ENCODE peak calls at places on chromosomes 3 and 15, in nine cellular contexts. G, L, I, E, D, X, P, Y and R are unnamed samples.

GRCh38 chr15:88604381-88604951 is 16.7 kb upstream of the AEN start:
- DNase-seq in L (peak), G (no peak), E (no peak), I (no peak), X (peak), P (no peak), D (no peak), Y (no peak), R (peak)

GRCh38 chr3:61989681-61990080 is 383.7 kb downstream of the FEZF2 start:
- DNase-seq in P (no peak), X (no peak), D (no peak), E (no peak), Y (no peak), G (no peak), L (no peak), I (no peak), R (no peak)

GRCh38 chr3:172256101-172256687 is 192.1 kb downstream of the GHSR start:
- DNase-seq in D (no peak), E (no peak), L (no peak), X (no peak), G (no peak), Y (no peak), I (no peak), P (no peak), R (no peak)

GRCh38 chr15:100093211-100094126 is 248.3 kb downstream of the ADAMTS17 start:
- DNase-seq in E (no peak), X (no peak), P (no peak), D (no peak), L (no peak), I (no peak), G (no peak), Y (no peak), R (no peak)

GRCh38 chr3:7456376-7456775 is 595.5 kb downstream of the GRM7 start:
- DNase-seq in P (no peak), G (no peak), Y (peak), E (no peak), D (no peak), L (no peak), I (no peak), X (no peak), R (no peak)

GRCh38 chr15:64749999-64750657 is 25.3 kb downstream of the RBPMS2 start:
- DNase-seq in I (no peak), Y (peak), D (no peak), E (no peak), P (no peak), X (peak), L (no peak), G (no peak), R (peak)

GRCh38 chr3:150299221-150299620 is 108.9 kb upstream of the TSC22D2 start:
- DNase-seq in D (no peak), L (no peak), I (no peak), G (no peak), P (no peak), Y (no peak), E (no peak), X (no peak), R (no peak)

GRCh38 chr15:101514318-101514717 is 24.8 kb upstream of the PCSK6 start:
- DNase-seq in Y (no peak), I (no peak), G (no peak), D (no peak), P (no peak), E (no peak), L (no peak), X (no peak), R (no peak)

GRCh38 chr3:195524171-195524896 is 18.8 kb downstream of the PPP1R2 start:
- DNase-seq in P (no peak), I (peak), Y (no peak), E (no peak), D (no peak), G (no peak), X (no peak), L (no peak), R (no peak)

GRCh38 chr15:40105517-40106202 is 3.0 kb downstream of the BMF start:
- DNase-seq in P (no peak), I (no peak), D (no peak), E (no peak), L (no peak), X (no peak), Y (no peak), G (peak), R (no peak)

GRCh38 chr3:34106879-34107278 is 308.4 kb downstream of the PDCD6IP start:
- DNase-seq in I (no peak), G (no peak), L (no peak), D (no peak), Y (peak), E (peak), P (no peak), X (peak), R (no peak)

GRCh38 chr3:184761120-184761841 is 49.4 kb upstream of the MAGEF1 start:
- DNase-seq in G (no peak), I (no peak), Y (no peak), E (no peak), L (peak), X (no peak), D (no peak), P (no peak), R (no peak)

GRCh38 chr3:124636101-124636862 is 94.0 kb upstream of the UMPS start:
- DNase-seq in E (no peak), D (no peak), Y (no peak), P (no peak), L (no peak), X (no peak), G (no peak), I (no peak), R (no peak)

GRCh38 chr3:185734725-185735096 is 90.1 kb downstream of the IGF2BP2 start:
- DNase-seq in E (no peak), D (no peak), X (no peak), G (no peak), I (no peak), Y (no peak), P (no peak), L (no peak), R (no peak)

GRCh38 chr3:123446210-123446609 is 2.7 kb downstream of the ADCY5 start:
- DNase-seq in E (no peak), G (no peak), P (no peak), D (no peak), L (no peak), Y (no peak), I (no peak), X (no peak), R (no peak)

GRCh38 chr15:78103406-78104118 is 11.2 kb downstream of the SH2D7 start:
- DNase-seq in L (no peak), Y (peak), E (no peak), D (no peak), G (peak), I (peak), P (no peak), X (no peak), R (no peak)

GRCh38 chr3:64805980-64806379 is 118.2 kb upstream of the ADAMTS9 start:
- DNase-seq in Y (no peak), L (no peak), P (no peak), I (no peak), E (no peak), D (no peak), X (no peak), G (no peak), R (no peak)

GRCh38 chr15:57323806-57324589 is 52.3 kb upstream of the CGNL1 start:
- DNase-seq in X (peak), D (no peak), P (peak), I (no peak), G (no peak), L (no peak), E (no peak), Y (peak), R (no peak)

GRCh38 chr15:63492541-63493077 is 11.8 kb upstream of the USP3 start:
- DNase-seq in D (no peak), E (no peak), L (no peak), G (no peak), X (no peak), P (no peak), I (no peak), Y (no peak), R (no peak)

GRCh38 chr3:113035387-113035982 is 44.7 kb downstream of the GTPBP8 start:
- DNase-seq in P (peak), G (peak), I (peak), L (peak), E (peak), Y (peak), X (peak), D (no peak), R (peak)

GRCh38 chr3:56183529-56183928 is 284.7 kb downstream of the ERC2 start:
- DNase-seq in I (no peak), P (no peak), G (no peak), L (no peak), X (no peak), Y (no peak), E (no peak), D (no peak), R (no peak)

GRCh38 chr3:111949712-111950111 is 29.1 kb upstream of the ABHD10 start:
- DNase-seq in X (no peak), Y (no peak), D (no peak), E (no peak), L (no peak), I (no peak), P (no peak), G (no peak), R (no peak)

GRCh38 chr15:43868412-43868811 is 41.6 kb downstream of the WDR76 start:
- DNase-seq in P (no peak), G (no peak), E (no peak), X (peak), D (no peak), I (no peak), L (no peak), Y (peak), R (no peak)

GRCh38 chr3:46850468-46850780 is 12.8 kb downstream of the MYL3 start:
- DNase-seq in I (no peak), L (no peak), X (no peak), G (no peak), Y (no peak), P (no peak), D (no peak), E (no peak), R (no peak)

GRCh38 chr15:48370460-48370859 is 39.2 kb downstream of the DUT start:
- DNase-seq in D (no peak), Y (no peak), P (no peak), E (no peak), X (peak), L (no peak), I (no peak), G (no peak), R (no peak)

GRCh38 chr3:145972851-145973250 is 188.1 kb downstream of the PLOD2 start:
- DNase-seq in L (no peak), P (no peak), Y (no peak), D (no peak), E (no peak), G (no peak), I (no peak), X (no peak), R (no peak)

GRCh38 chr3:180912304-180913226 is at the start of gene FXR1:
- DNase-seq in L (peak), P (peak), E (peak), I (peak), D (peak), Y (peak), X (peak), G (peak), R (peak)